ENCODE peak calls at places on chromosomes 11 and 22, in ten cellular contexts. C, A, M, E, I, O, S, R, W and U are unnamed samples.

GRCh38 chr22:18035740-18036139 is 11.4 kb upstream of the MICAL3 start:
- DNase-seq in I (no peak), O (no peak), W (no peak), R (no peak), E (peak), M (no peak), S (no peak), A (no peak), C (no peak), U (no peak)

GRCh38 chr11:13262096-13262495 is 15.5 kb upstream of the BMAL1 start:
- DNase-seq in C (no peak), R (no peak), M (no peak), I (peak), A (no peak), O (no peak), E (no peak), S (no peak), W (no peak), U (no peak)

GRCh38 chr22:32375678-32376450 is 18.2 kb downstream of the RFPL3 start:
- DNase-seq in M (no peak), W (no peak), A (no peak), C (no peak), S (no peak), O (no peak), I (no peak), R (no peak), E (no peak), U (no peak)

GRCh38 chr11:87156970-87157369 is 119.2 kb downstream of the TMEM135 start:
- DNase-seq in M (no peak), A (no peak), W (no peak), R (no peak), C (no peak), I (no peak), O (no peak), S (no peak), E (no peak), U (no peak)

GRCh38 chr11:87063982-87064381 is 26.2 kb downstream of the TMEM135 start:
- DNase-seq in I (no peak), S (no peak), C (no peak), R (no peak), O (peak), M (peak), A (no peak), E (no peak), W (no peak), U (no peak)

GRCh38 chr11:126968915-126969314 is 31.7 kb downstream of the KIRREL3 start:
- DNase-seq in E (peak), R (no peak), S (no peak), A (no peak), C (no peak), M (no peak), W (no peak), O (no peak), I (no peak), U (peak)

GRCh38 chr22:30227438-30228228 is 18.9 kb downstream of the LIF start:
- DNase-seq in M (no peak), W (no peak), O (no peak), E (no peak), C (no peak), S (no peak), R (no peak), I (peak), A (no peak), U (no peak)

GRCh38 chr22:47168900-47169800 is 406.7 kb downstream of the TBC1D22A start:
- DNase-seq in S (peak), I (no peak), A (no peak), C (no peak), R (no peak), E (peak), M (no peak), O (no peak), W (peak), U (peak)

GRCh38 chr11:130706572-130706971 is 209.7 kb downstream of the SNX19 start:
- DNase-seq in A (no peak), O (no peak), R (no peak), E (no peak), W (no peak), M (no peak), C (no peak), S (no peak), I (no peak), U (peak)

GRCh38 chr11:97361812-97362378 is 972.1 kb downstream of the JRKL start:
- DNase-seq in W (no peak), S (no peak), E (no peak), I (no peak), A (no peak), M (no peak), O (peak), C (no peak), R (peak), U (no peak)

GRCh38 chr11:95076416-95076815 is 9.7 kb downstream of the SRSF8 start:
- DNase-seq in A (no peak), I (peak), S (no peak), R (peak), W (no peak), C (no peak), M (no peak), O (peak), E (no peak), U (peak)

GRCh38 chr22:19448739-19449421 is 1.4 kb upstream of the C22orf39 start:
- DNase-seq in I (peak), A (no peak), C (no peak), O (no peak), W (peak), M (no peak), R (no peak), S (no peak), E (no peak), U (peak)

GRCh38 chr11:30478923-30479322 is 107.2 kb downstream of the MPPED2 start:
- DNase-seq in C (no peak), E (no peak), I (no peak), W (no peak), S (no peak), R (no peak), O (no peak), M (no peak), A (no peak), U (no peak)

GRCh38 chr22:29581799-29582198 is 886 bp upstream of the NIPSNAP1 start:
- DNase-seq in S (no peak), R (no peak), E (no peak), C (no peak), O (no peak), M (no peak), I (no peak), W (no peak), A (no peak), U (no peak)

GRCh38 chr11:123334925-123335324 is 95.1 kb upstream of the GRAMD1B start:
- DNase-seq in S (no peak), M (no peak), C (no peak), O (no peak), W (no peak), E (no peak), I (no peak), A (no peak), R (no peak), U (no peak)

GRCh38 chr11:75051043-75051442 is 45.6 kb downstream of the OR2AT4 start:
- DNase-seq in M (no peak), I (no peak), C (no peak), A (no peak), O (no peak), W (no peak), S (no peak), R (no peak), E (no peak), U (peak)

GRCh38 chr11:119206512-119207299 is 567 bp downstream of the CBL start:
- DNase-seq in E (peak), R (no peak), M (no peak), I (peak), A (peak), C (no peak), O (peak), W (peak), S (peak), U (no peak)

GRCh38 chr11:62654297-62654696 is 1.2 kb upstream of the INTS5 start:
- DNase-seq in C (no peak), O (no peak), I (no peak), W (no peak), R (no peak), M (no peak), E (no peak), S (no peak), A (no peak), U (no peak)

GRCh38 chr22:46726066-46726985 is 11.7 kb downstream of the CERK start:
- DNase-seq in E (no peak), M (no peak), W (no peak), A (no peak), O (no peak), R (peak), C (peak), S (no peak), I (no peak), U (peak)

GRCh38 chr11:35015621-35016387 is 99.4 kb downstream of the PDHX start:
- DNase-seq in I (no peak), S (no peak), E (no peak), W (no peak), C (no peak), R (no peak), O (no peak), A (no peak), M (no peak), U (no peak)

GRCh38 chr11:355581-356458 is 13.5 kb upstream of the B4GALNT4 start:
- DNase-seq in A (peak), C (peak), O (peak), S (peak), M (peak), W (peak), I (peak), R (peak), E (peak), U (peak)

GRCh38 chr11:106998644-106999043 is 19.6 kb downstream of the GUCY1A2 start:
- DNase-seq in C (no peak), O (no peak), A (no peak), E (no peak), M (no peak), S (no peak), I (no peak), W (no peak), R (no peak), U (no peak)